ENCODE peak calls at places on chromosomes 4 and X, in six cellular contexts. Q is Right ventricle myocardium superior; V is activated T-cell treated with anti-CD3 and anti-CD28 coated beads, Interleukin-2, amount 50 U/mL, for 48 hours; T is PC-9; D is progenitor cell of endocrine pancreas; L is NCI-H510A treated with DMSO at 0.1 percent for 48 hours. X is an unnamed sample.

GRCh38 chrX:23802431-23802830 is 19.5 kb downstream of the SAT1 start:
- DNase-seq in Q (no peak), V (no peak), T (no peak), D (no peak), L (no peak), X (no peak)

GRCh38 chrX:66728818-66729271 is 90.0 kb upstream of the EDA2R start:
- DNase-seq in Q (peak; percentile 40), V (peak; percentile 68), T (peak; percentile 8), D (peak; percentile 28), L (peak; percentile 4), X (peak; percentile 23)

GRCh38 chr4:173524218-173525117 is 5.6 kb downstream of the HAND2 start:
- DNase-seq in Q (no peak), V (no peak), T (no peak), D (no peak), L (no peak), X (no peak)

GRCh38 chrX:39874202-39874816 is 223.4 kb downstream of the BCOR start:
- DNase-seq in Q (no peak), V (peak; percentile 78), T (no peak), D (no peak), L (no peak), X (no peak)

GRCh38 chrX:44747317-44747716 is 96.5 kb upstream of the DUSP21 start:
- DNase-seq in Q (no peak), V (no peak), T (no peak), D (no peak), L (no peak), X (no peak)

GRCh38 chrX:18886005-18886343 is 97.9 kb downstream of the PHKA2 start:
- DNase-seq in Q (no peak), V (no peak), T (peak; percentile 11), D (no peak), L (no peak), X (peak; percentile 9)

GRCh38 chr4:26789208-26789607 is 71.4 kb upstream of the STIM2 start:
- DNase-seq in Q (no peak), V (no peak), T (no peak), D (no peak), L (no peak), X (no peak)

GRCh38 chrX:147838465-147839131 is 73.1 kb upstream of the FMR1 start:
- DNase-seq in Q (no peak), V (no peak), T (no peak), D (no peak), L (no peak), X (no peak)

GRCh38 chr4:19478791-19479190 is 772.9 kb upstream of the SLIT2 start:
- DNase-seq in Q (no peak), V (no peak), T (no peak), D (no peak), L (no peak), X (no peak)

GRCh38 chrX:67408423-67409079 is 135.3 kb upstream of the AR start:
- DNase-seq in Q (no peak), V (no peak), T (no peak), D (no peak), L (no peak), X (no peak)

GRCh38 chr4:139009702-139010101 is 5.9 kb upstream of the NOCT start:
- DNase-seq in Q (no peak), V (no peak), T (no peak), D (no peak), L (no peak), X (no peak)